ENCODE peak calls at places on chromosomes 6 and 20, in eight cellular contexts. I is skeletal muscle cell; E is iris pigment epithelial cell; V is stimulated activated CD4-positive, alpha-beta T cell treated with anti-CD3 and anti-CD28 coated beads, Interleukin-4, amount 100 ng/mL, for 48 hours; Q is progenitor cell of endocrine pancreas; M is NCI-H748 treated with DMSO at 0.1 percent for 48 hours; A is ACHN; S is NT2/D1. K is an unnamed sample.

GRCh38 chr20:34022843-34023234 is 29.1 kb downstream of the RALY start:
- DNase-seq in I (no peak), E (no peak), V (no peak), Q (no peak), M (no peak), A (no peak), S (no peak), K (no peak)

GRCh38 chr6:329888-330691 is 37.8 kb downstream of the DUSP22 start:
- DNase-seq in I (peak), E (no peak), V (no peak), Q (no peak), M (no peak), A (no peak), S (no peak), K (no peak)

GRCh38 chr20:34475979-34476736 is 40.1 kb upstream of the DYNLRB1 start:
- DNase-seq in I (no peak), E (no peak), V (peak), Q (no peak), M (no peak), A (peak), S (no peak), K (no peak)

GRCh38 chr20:21514553-21515251 is 838 bp upstream of the NKX2-2 start:
- DNase-seq in I (no peak), E (no peak), V (no peak), Q (peak), M (no peak), A (no peak), S (no peak), K (no peak)

GRCh38 chr6:152129606-152130249 is 322.2 kb downstream of the ESR1 start:
- DNase-seq in I (no peak), E (no peak), V (no peak), Q (no peak), M (no peak), A (no peak), S (no peak), K (no peak)

GRCh38 chr6:45533394-45533793 is 155.7 kb upstream of the SUPT3H start:
- DNase-seq in I (no peak), E (no peak), V (no peak), Q (no peak), M (no peak), A (no peak), S (no peak), K (no peak)

GRCh38 chr6:22029169-22029568 is 267.7 kb downstream of the PRL start:
- DNase-seq in I (no peak), E (peak), V (no peak), Q (no peak), M (no peak), A (no peak), S (no peak), K (no peak)

GRCh38 chr20:5085380-5085779 is 34.4 kb downstream of the PCNA start:
- DNase-seq in I (no peak), E (no peak), V (no peak), Q (no peak), M (no peak), A (no peak), S (no peak), K (no peak)

GRCh38 chr20:62768815-62769287 is 27.4 kb upstream of the MRGBP start:
- DNase-seq in I (no peak), E (peak), V (no peak), Q (no peak), M (no peak), A (no peak), S (no peak), K (peak)

GRCh38 chr6:42532038-42532669 is 31.7 kb upstream of the UBR2 start:
- DNase-seq in I (no peak), E (peak), V (no peak), Q (no peak), M (peak), A (peak), S (peak), K (peak)